ENCODE peak calls at places on chromosomes 7 and 10, in seven cellular contexts. One of them, this sample, is unnamed.

GRCh38 chr10:128062331-128062730 is 63.9 kb downstream of the MKI67 start:
- DNase-seq in transverse colon: no peak
- DNase-seq in ELF-1: peak
- DNase-seq in AG04450: no peak
- DNase-seq in GM23248: no peak
- DNase-seq in endodermal cell: peak
- DNase-seq in cardiac muscle cell: peak
- DNase-seq in this sample: no peak

GRCh38 chr10:74072503-74072902 is 74.6 kb downstream of the VCL start:
- DNase-seq in ELF-1: no peak
- DNase-seq in transverse colon: no peak
- DNase-seq in GM23248: peak
- DNase-seq in endodermal cell: no peak
- DNase-seq in AG04450: no peak
- DNase-seq in cardiac muscle cell: no peak
- DNase-seq in this sample: no peak

GRCh38 chr7:106788637-106789036 is 76.4 kb upstream of the PIK3CG start:
- DNase-seq in transverse colon: no peak
- DNase-seq in ELF-1: no peak
- DNase-seq in GM23248: no peak
- DNase-seq in AG04450: no peak
- DNase-seq in endodermal cell: no peak
- DNase-seq in cardiac muscle cell: no peak
- DNase-seq in this sample: no peak

GRCh38 chr10:103575416-103576075 is 82.0 kb downstream of the NEURL1 start:
- DNase-seq in cardiac muscle cell: no peak
- DNase-seq in GM23248: no peak
- DNase-seq in endodermal cell: no peak
- DNase-seq in transverse colon: no peak
- DNase-seq in ELF-1: no peak
- DNase-seq in AG04450: no peak
- DNase-seq in this sample: no peak

GRCh38 chr10:19017491-19017890 is 31.1 kb upstream of the MALRD1 start:
- DNase-seq in GM23248: no peak
- DNase-seq in AG04450: no peak
- DNase-seq in endodermal cell: no peak
- DNase-seq in transverse colon: no peak
- DNase-seq in cardiac muscle cell: no peak
- DNase-seq in ELF-1: no peak
- DNase-seq in this sample: no peak

GRCh38 chr10:114031113-114031512 is 12.6 kb upstream of the ADRB1 start:
- DNase-seq in AG04450: no peak
- DNase-seq in endodermal cell: no peak
- DNase-seq in GM23248: no peak
- DNase-seq in cardiac muscle cell: no peak
- DNase-seq in ELF-1: no peak
- DNase-seq in transverse colon: no peak
- DNase-seq in this sample: no peak

GRCh38 chr10:93071674-93072224 is 1.9 kb upstream of the CYP26A1 start:
- DNase-seq in cardiac muscle cell: peak
- DNase-seq in transverse colon: peak
- DNase-seq in GM23248: peak
- DNase-seq in AG04450: no peak
- DNase-seq in ELF-1: peak
- DNase-seq in endodermal cell: peak
- DNase-seq in this sample: no peak

GRCh38 chr7:151104411-151105235 is 18.3 kb downstream of the AGAP3 start:
- DNase-seq in endodermal cell: peak
- DNase-seq in transverse colon: no peak
- DNase-seq in GM23248: peak
- DNase-seq in ELF-1: peak
- DNase-seq in AG04450: no peak
- DNase-seq in cardiac muscle cell: no peak
- DNase-seq in this sample: no peak

GRCh38 chr7:82388138-82388537 is 55.4 kb downstream of the CACNA2D1 start:
- DNase-seq in endodermal cell: no peak
- DNase-seq in GM23248: no peak
- DNase-seq in ELF-1: no peak
- DNase-seq in AG04450: no peak
- DNase-seq in cardiac muscle cell: no peak
- DNase-seq in transverse colon: no peak
- DNase-seq in this sample: no peak

GRCh38 chr7:37342665-37343471 is 105.8 kb downstream of the ELMO1 start:
- DNase-seq in endodermal cell: no peak
- DNase-seq in AG04450: no peak
- DNase-seq in cardiac muscle cell: no peak
- DNase-seq in ELF-1: no peak
- DNase-seq in GM23248: no peak
- DNase-seq in transverse colon: peak
- DNase-seq in this sample: no peak

GRCh38 chr10:133230023-133230319 is at the start of gene UTF1:
- DNase-seq in AG04450: no peak
- DNase-seq in GM23248: no peak
- DNase-seq in transverse colon: no peak
- DNase-seq in endodermal cell: peak
- DNase-seq in cardiac muscle cell: no peak
- DNase-seq in ELF-1: no peak
- DNase-seq in this sample: no peak

GRCh38 chr10:20871970-20872369 is 25.1 kb downstream of the NEBL start:
- DNase-seq in ELF-1: no peak
- DNase-seq in GM23248: no peak
- DNase-seq in endodermal cell: no peak
- DNase-seq in transverse colon: no peak
- DNase-seq in cardiac muscle cell: no peak
- DNase-seq in AG04450: no peak
- DNase-seq in this sample: no peak

GRCh38 chr7:35499226-35499625 is 195.7 kb downstream of the HERPUD2 start:
- DNase-seq in GM23248: no peak
- DNase-seq in endodermal cell: no peak
- DNase-seq in AG04450: no peak
- DNase-seq in ELF-1: no peak
- DNase-seq in transverse colon: no peak
- DNase-seq in cardiac muscle cell: no peak
- DNase-seq in this sample: no peak

GRCh38 chr7:12456506-12456905 is 52.8 kb upstream of the VWDE start:
- DNase-seq in AG04450: no peak
- DNase-seq in GM23248: no peak
- DNase-seq in cardiac muscle cell: peak
- DNase-seq in transverse colon: no peak
- DNase-seq in ELF-1: no peak
- DNase-seq in endodermal cell: no peak
- DNase-seq in this sample: no peak

GRCh38 chr10:24597426-24597825 is 126.3 kb downstream of the ARHGAP21 start:
- DNase-seq in GM23248: no peak
- DNase-seq in transverse colon: no peak
- DNase-seq in ELF-1: no peak
- DNase-seq in endodermal cell: no peak
- DNase-seq in AG04450: no peak
- DNase-seq in cardiac muscle cell: no peak
- DNase-seq in this sample: no peak

GRCh38 chr10:87961314-87961713 is 97.9 kb downstream of the PTEN start:
- DNase-seq in transverse colon: no peak
- DNase-seq in endodermal cell: no peak
- DNase-seq in cardiac muscle cell: no peak
- DNase-seq in ELF-1: no peak
- DNase-seq in AG04450: no peak
- DNase-seq in GM23248: peak
- DNase-seq in this sample: no peak

GRCh38 chr7:93910076-93910994 is 4.0 kb downstream of the GNGT1 start:
- DNase-seq in transverse colon: no peak
- DNase-seq in cardiac muscle cell: no peak
- DNase-seq in endodermal cell: no peak
- DNase-seq in ELF-1: no peak
- DNase-seq in GM23248: peak
- DNase-seq in AG04450: peak
- DNase-seq in this sample: no peak

GRCh38 chr7:13908667-13909382 is 80.6 kb downstream of the ETV1 start:
- DNase-seq in AG04450: no peak
- DNase-seq in endodermal cell: no peak
- DNase-seq in cardiac muscle cell: no peak
- DNase-seq in GM23248: peak
- DNase-seq in transverse colon: no peak
- DNase-seq in ELF-1: no peak
- DNase-seq in this sample: peak

This sample was measured in neuronal stem cell.